ENCODE peak calls at places on chromosome 22, in nine cellular contexts. B is A172, D is fibroblast of pulmonary artery, K is neural crest cell, R is lower leg skin, U is tibial nerve, P is HT-29, A is HepG2, L is ureter. W is an unnamed sample.

GRCh38 chr22:24414984-24415945 is 12.1 kb upstream of the ADORA2A start:
- DNase-seq in P (no peak), D (no peak), U (no peak), R (peak), B (no peak), L (no peak), A (no peak), K (no peak), W (no peak)

GRCh38 chr22:28075260-28075981 is 156.4 kb upstream of the PITPNB start:
- DNase-seq in L (peak), K (no peak), B (peak), R (no peak), A (peak), D (peak), P (peak), U (peak), W (no peak)

GRCh38 chr22:37796079-37796478 is 11.7 kb upstream of the GCAT start:
- DNase-seq in R (no peak), K (no peak), A (no peak), L (no peak), B (no peak), U (no peak), D (no peak), P (no peak), W (no peak)

GRCh38 chr22:34761111-34761510 is 304.8 kb upstream of the ISX start:
- DNase-seq in L (no peak), U (no peak), B (no peak), P (no peak), A (peak), K (no peak), R (no peak), D (no peak), W (no peak)

GRCh38 chr22:36027579-36027959 is 1.1 kb downstream of the RBFOX2 start:
- DNase-seq in P (peak), R (no peak), K (no peak), D (no peak), L (no peak), B (no peak), U (peak), A (no peak), W (no peak)

GRCh38 chr22:49503896-49504521 is 323.7 kb downstream of the BRD1 start:
- DNase-seq in D (no peak), K (no peak), B (peak), L (no peak), P (no peak), R (peak), U (no peak), A (no peak), W (no peak)

GRCh38 chr22:49565516-49565855 is 262.2 kb downstream of the BRD1 start:
- DNase-seq in R (no peak), A (no peak), K (no peak), P (no peak), D (no peak), B (no peak), L (no peak), U (no peak), W (no peak)

GRCh38 chr22:29628982-29629381 is 25.5 kb downstream of the NF2 start:
- DNase-seq in L (no peak), P (no peak), D (no peak), B (no peak), U (no peak), R (no peak), A (no peak), K (no peak), W (no peak)

GRCh38 chr22:45804986-45805325 is 133.3 kb downstream of the ATXN10 start:
- DNase-seq in K (no peak), U (no peak), P (peak), R (no peak), L (no peak), A (peak), B (peak), D (peak), W (no peak)

GRCh38 chr22:19855504-19856409 is 1.1 kb upstream of the GNB1L start:
- DNase-seq in L (peak), U (peak), R (peak), B (peak), D (peak), K (no peak), P (peak), A (peak), W (no peak)

GRCh38 chr22:45757068-45757467 is 85.4 kb downstream of the ATXN10 start:
- DNase-seq in R (no peak), K (no peak), U (no peak), D (peak), L (no peak), A (no peak), B (no peak), P (no peak), W (peak)

GRCh38 chr22:28759861-28760560 is 12.5 kb upstream of the CCDC117 start:
- DNase-seq in D (no peak), B (peak), K (no peak), A (peak), R (no peak), U (no peak), P (no peak), L (no peak), W (peak)

GRCh38 chr22:29985912-29986311 is 94.4 kb upstream of the HORMAD2 start:
- DNase-seq in B (no peak), D (no peak), P (no peak), U (no peak), L (no peak), K (no peak), R (no peak), A (no peak), W (no peak)

GRCh38 chr22:35590634-35591295 is 26.4 kb downstream of the MB start:
- DNase-seq in P (no peak), D (no peak), R (no peak), K (no peak), B (no peak), L (no peak), U (no peak), A (no peak), W (no peak)

GRCh38 chr22:19916941-19917340 is 24.6 kb upstream of the COMT start:
- DNase-seq in B (no peak), L (no peak), D (no peak), A (no peak), R (no peak), K (no peak), U (no peak), P (no peak), W (no peak)

GRCh38 chr22:37403267-37403960 is 23.9 kb downstream of the ELFN2 start:
- DNase-seq in K (no peak), P (no peak), R (no peak), L (no peak), A (no peak), U (no peak), B (no peak), D (no peak), W (no peak)

GRCh38 chr22:38258895-38259294 is 13.9 kb downstream of the TMEM184B start:
- DNase-seq in K (no peak), L (no peak), U (no peak), P (no peak), A (no peak), R (no peak), D (peak), B (no peak), W (no peak)

GRCh38 chr22:30251661-30252226 is 5.2 kb upstream of the LIF start:
- DNase-seq in P (no peak), A (no peak), D (peak), B (peak), R (peak), L (no peak), U (no peak), K (no peak), W (no peak)

GRCh38 chr22:40681451-40681850 is 2.2 kb downstream of the MCHR1 start:
- DNase-seq in L (no peak), B (no peak), U (no peak), D (no peak), K (no peak), A (no peak), R (no peak), P (no peak), W (no peak)

GRCh38 chr22:43375951-43376455 is 32.8 kb upstream of the SCUBE1 start:
- DNase-seq in P (no peak), K (no peak), A (no peak), B (no peak), U (no peak), D (peak), L (no peak), R (no peak), W (no peak)

GRCh38 chr22:30186048-30186447 is 60.5 kb downstream of the LIF start:
- DNase-seq in P (no peak), U (no peak), B (no peak), L (no peak), K (no peak), D (no peak), R (no peak), A (no peak), W (no peak)

GRCh38 chr22:38317995-38318715 is 922 bp upstream of the CSNK1E start:
- DNase-seq in K (peak), L (peak), D (peak), B (peak), A (peak), R (peak), P (peak), U (peak), W (no peak)

GRCh38 chr22:42934338-42934737 is 77.3 kb upstream of the ARFGAP3 start:
- DNase-seq in D (no peak), U (no peak), R (no peak), P (no peak), B (no peak), A (no peak), L (no peak), K (no peak), W (no peak)

GRCh38 chr22:48804811-48805301 is 1022.8 kb downstream of the BRD1 start:
- DNase-seq in K (no peak), A (no peak), U (no peak), B (no peak), D (no peak), R (peak), P (no peak), L (no peak), W (no peak)

GRCh38 chr22:17359501-17359900 is 9.8 kb upstream of the CECR2 start:
- DNase-seq in D (no peak), B (no peak), R (no peak), A (no peak), U (no peak), L (no peak), K (no peak), P (no peak), W (no peak)